ENCODE peak calls at places on chromosomes 2 and 18, in four cellular contexts. T is AG04449, M is body of pancreas, A is HCT116. B is an unnamed sample.

GRCh38 chr2:157447031-157447430 is 3.1 kb upstream of the CYTIP start:
- DNase-seq in T (no peak), A (no peak), M (no peak), B (no peak)

GRCh38 chr2:188326669-188327301 is 35.1 kb downstream of the GULP1 start:
- DNase-seq in A (no peak), M (peak; percentile 59), T (no peak), B (no peak)

GRCh38 chr2:1588994-1589611 is 155.2 kb downstream of the PXDN start:
- DNase-seq in M (no peak), A (no peak), T (no peak), B (no peak)

GRCh38 chr2:71801969-71802368 is 345.7 kb downstream of the CYP26B1 start:
- DNase-seq in T (no peak), A (peak; percentile 27), M (peak; percentile 38), B (no peak)

GRCh38 chr2:45459860-45460259 is 151.2 kb downstream of the SRBD1 start:
- DNase-seq in M (peak; percentile 9), A (no peak), T (no peak), B (no peak)

GRCh38 chr2:105804266-105804665 is 59.6 kb downstream of the NCK2 start:
- DNase-seq in A (no peak), T (no peak), M (no peak), B (no peak)

GRCh38 chr18:13491138-13491537 is 235.2 kb downstream of the FAM210A start:
- DNase-seq in T (no peak), A (no peak), M (no peak), B (no peak)

GRCh38 chr2:156437272-156437671 is 1.1 kb downstream of the GPD2 start:
- DNase-seq in T (no peak), M (peak; percentile 13), A (no peak), B (no peak)

GRCh38 chr2:234670052-234670451 is 173.2 kb upstream of the ARL4C start:
- DNase-seq in T (peak; percentile 81), A (no peak), M (no peak), B (peak; percentile 45)

GRCh38 chr2:187138240-187138639 is 289.3 kb upstream of the ZSWIM2 start:
- DNase-seq in M (no peak), A (peak; percentile 24), T (no peak), B (no peak)

GRCh38 chr18:43668866-43669265 is 391.6 kb upstream of the SYT4 start:
- DNase-seq in A (no peak), M (no peak), T (no peak), B (no peak)

GRCh38 chr2:70046534-70046933 is 40.7 kb upstream of the PCBP1 start:
- DNase-seq in A (no peak), T (no peak), M (no peak), B (no peak)

GRCh38 chr2:64426191-64426952 is 27.6 kb upstream of the LGALSL start:
- DNase-seq in A (no peak), T (no peak), M (no peak), B (no peak)

GRCh38 chr2:149679286-149679685 is 91.7 kb upstream of the MMADHC start:
- DNase-seq in A (no peak), M (no peak), T (peak; percentile 47), B (peak; percentile 47)

GRCh38 chr18:26549486-26550435 is 1.4 kb upstream of the KCTD1 start:
- DNase-seq in A (peak; percentile 53), M (peak; percentile 71), T (no peak), B (no peak)

GRCh38 chr2:176531608-176532007 is 262.4 kb downstream of the MTX2 start:
- DNase-seq in T (no peak), A (no peak), M (no peak), B (no peak)

GRCh38 chr18:10995576-10995975 is 153.8 kb downstream of the PIEZO2 start:
- DNase-seq in T (no peak), A (no peak), M (no peak), B (no peak)

GRCh38 chr2:150522269-150522668 is 34.8 kb upstream of the RND3 start:
- DNase-seq in A (no peak), M (no peak), T (no peak), B (no peak)

GRCh38 chr2:204315236-204315662 is 230.0 kb upstream of the PARD3B start:
- DNase-seq in T (no peak), M (peak; percentile 44), A (no peak), B (peak; percentile 33)

GRCh38 chr2:241996100-241996499 is 126.6 kb downstream of the RTP5 start:
- DNase-seq in T (no peak), M (no peak), A (no peak), B (no peak)

GRCh38 chr2:220744861-220745260 is 827.2 kb downstream of the EPHA4 start:
- DNase-seq in M (no peak), T (no peak), A (no peak), B (no peak)

GRCh38 chr2:46257476-46257875 is 39.7 kb upstream of the EPAS1 start:
- DNase-seq in A (no peak), M (no peak), T (no peak), B (peak; percentile 54)

GRCh38 chr2:20561703-20562454 is 89.0 kb downstream of the HS1BP3 start:
- DNase-seq in T (peak; percentile 42), A (no peak), M (no peak), B (peak; percentile 44)

GRCh38 chr2:225465827-225466226 is 66.3 kb downstream of the NYAP2 start:
- DNase-seq in T (no peak), M (no peak), A (no peak), B (no peak)

GRCh38 chr2:118817469-118817868 is 30.0 kb downstream of the EN1 start:
- DNase-seq in M (no peak), T (no peak), A (no peak), B (no peak)

GRCh38 chr2:118986733-118987132 is 44.7 kb downstream of the MARCO start:
- DNase-seq in T (no peak), M (no peak), A (no peak), B (no peak)

GRCh38 chr2:37656512-37657423 is 14.7 kb downstream of the CDC42EP3 start:
- DNase-seq in A (no peak), T (no peak), M (no peak), B (no peak)

B was measured in GM04503.